ENCODE peak calls at places on chromosome 3, in five cellular contexts. D is brain microvascular endothelial cell, L is ovary, A is endothelial cell, Q is HFFc6. V is an unnamed sample.
A peak's percentile ranks its signal among the peaks of the same experiment; 100 is the strongest.

GRCh38 chr3:120622870-120623718 is 27.0 kb downstream of the NDUFB4 start:
- DNase-seq in A (no peak), L (no peak), Q (peak; percentile 99), D (peak; percentile 10), V (no peak)

GRCh38 chr3:170488802-170489201 is 70.1 kb downstream of the CLDN11 start:
- DNase-seq in Q (peak; percentile 56), L (no peak), A (no peak), D (peak; percentile 48), V (no peak)

GRCh38 chr3:105793040-105793439 is 75.8 kb downstream of the CBLB start:
- DNase-seq in L (no peak), Q (no peak), D (peak; percentile 14), A (no peak), V (no peak)

GRCh38 chr3:182117583-182117982 is 405.9 kb downstream of the SOX2 start:
- DNase-seq in Q (no peak), A (no peak), D (no peak), L (no peak), V (no peak)

GRCh38 chr3:112984485-112984884 is 6.3 kb upstream of the GTPBP8 start:
- DNase-seq in L (no peak), Q (no peak), D (no peak), A (no peak), V (no peak)

GRCh38 chr3:39639344-39640236 is 169.8 kb upstream of the MYRIP start:
- DNase-seq in A (no peak), L (no peak), Q (peak; percentile 97), D (peak; percentile 96), V (no peak)

GRCh38 chr3:112752092-112752512 is 94.6 kb downstream of the CD200R1L start:
- DNase-seq in L (no peak), Q (no peak), D (no peak), A (no peak), V (no peak)

GRCh38 chr3:72748659-72749058 is 99.6 kb downstream of the SHQ1 start:
- DNase-seq in Q (no peak), D (no peak), L (no peak), A (no peak), V (no peak)

GRCh38 chr3:14370719-14371572 is 31.5 kb upstream of the SLC6A6 start:
- DNase-seq in Q (no peak), L (no peak), D (no peak), A (no peak), V (no peak)

GRCh38 chr3:55521086-55522060 is 34.3 kb upstream of the WNT5A start:
- DNase-seq in Q (peak; percentile 45), A (no peak), D (no peak), L (no peak), V (no peak)

GRCh38 chr3:127132876-127133275 is 60.1 kb upstream of the PRR23E start:
- DNase-seq in D (no peak), L (no peak), A (no peak), Q (no peak), V (no peak)

GRCh38 chr3:23096041-23096440 is 107.1 kb upstream of the UBE2E2 start:
- DNase-seq in L (no peak), D (peak; percentile 52), Q (no peak), A (no peak), V (no peak)

GRCh38 chr3:2090512-2090911 is 8.2 kb upstream of the CNTN4 start:
- DNase-seq in L (no peak), A (no peak), Q (no peak), D (no peak), V (no peak)

GRCh38 chr3:31226331-31226730 is 306.4 kb upstream of the STT3B start:
- DNase-seq in A (no peak), L (no peak), D (no peak), Q (no peak), V (no peak)

GRCh38 chr3:82643948-82644347 is 882.5 kb upstream of the GBE1 start:
- DNase-seq in Q (no peak), D (no peak), A (peak; percentile 13), L (no peak), V (no peak)

DNA sequence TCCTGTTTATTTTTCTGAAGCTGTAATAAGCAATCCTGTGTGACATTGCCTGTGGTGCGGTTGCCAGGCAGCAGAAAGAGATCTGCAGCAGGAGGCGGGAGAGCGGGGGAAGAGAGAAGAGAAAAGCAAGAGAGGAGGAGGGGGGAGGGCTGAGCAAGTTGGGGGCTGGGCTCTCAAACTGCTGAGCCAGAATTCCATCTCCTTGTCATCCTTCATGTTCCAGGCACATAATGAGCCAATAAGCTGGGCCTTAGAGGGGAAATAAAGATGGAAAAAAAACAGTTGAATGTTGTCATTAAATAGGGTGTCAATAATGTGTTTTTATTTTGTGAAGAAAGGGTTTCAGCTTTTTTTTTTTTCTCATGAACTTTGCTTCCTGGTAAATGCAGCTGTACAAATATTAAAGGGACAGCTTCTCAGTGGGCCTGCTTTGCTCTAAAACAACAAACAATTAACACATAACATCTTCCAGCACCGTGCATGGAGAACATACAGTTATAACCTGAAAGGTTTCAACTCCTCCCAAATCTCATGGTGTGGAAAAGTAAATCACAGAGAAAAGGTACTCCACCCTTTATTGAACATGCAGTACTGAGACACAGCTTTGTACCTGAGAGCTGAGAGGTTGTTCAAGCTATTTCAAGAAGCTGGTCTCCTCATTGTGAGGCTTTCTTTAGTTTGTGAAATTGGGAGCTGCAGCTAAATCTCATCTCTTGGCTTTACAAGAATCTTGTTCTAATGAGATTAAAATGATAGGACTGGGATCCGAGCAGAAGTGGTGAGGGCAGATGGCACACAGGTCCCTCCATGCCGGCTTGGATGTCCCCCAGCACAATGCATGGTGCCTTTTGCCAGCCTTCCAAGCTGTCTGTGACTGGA is 451.1 kb upstream of the KCNMB2 start:
- DNase-seq in D (peak; percentile 92), L (peak; percentile 75), Q (no peak), A (peak; percentile 60), V (peak; percentile 81)
- TF ChIP-seq CTCF in D (no peak), L (no peak), Q (no peak), A (no peak), V (no peak)

GRCh38 chr3:11651477-11651876 is 7.8 kb upstream of the VGLL4 start:
- DNase-seq in D (no peak), L (no peak), A (no peak), Q (no peak), V (no peak)

GRCh38 chr3:11650391-11650790 is 6.7 kb upstream of the VGLL4 start:
- DNase-seq in L (no peak), Q (no peak), A (no peak), D (no peak), V (no peak)

GRCh38 chr3:11653298-11654055 is 9.8 kb upstream of the VGLL4 start:
- DNase-seq in A (no peak), L (no peak), Q (no peak), D (no peak), V (no peak)

GRCh38 chr3:11654166-11654565 is 10.5 kb upstream of the VGLL4 start:
- DNase-seq in Q (no peak), D (no peak), L (no peak), A (no peak), V (no peak)

GRCh38 chr3:11651900-11652299 is 8.2 kb upstream of the VGLL4 start:
- DNase-seq in D (no peak), L (no peak), A (no peak), Q (peak; percentile 44), V (no peak)
- TF ChIP-seq CTCF in D (no peak), L (no peak), A (peak; percentile 87), Q (peak; percentile 86), V (peak; percentile 80)

DNA sequence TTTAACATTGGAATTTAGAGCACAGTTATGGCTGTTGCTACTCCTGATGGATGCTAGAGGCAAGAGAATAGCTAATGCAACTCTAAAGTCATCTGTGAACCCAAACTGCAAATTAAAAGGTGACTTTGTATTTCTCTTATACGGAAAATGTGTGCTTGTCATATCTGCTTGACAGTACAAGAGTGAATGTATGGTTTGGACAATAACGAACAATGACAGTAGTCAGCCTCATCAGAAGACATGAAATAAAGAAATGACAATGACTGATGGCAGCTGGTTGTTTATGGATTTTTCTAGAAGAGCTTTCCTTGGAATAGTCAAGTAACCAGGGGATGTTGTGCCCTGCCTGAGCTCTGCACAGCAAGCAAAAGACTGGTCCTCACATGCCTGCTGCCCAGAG is 168.8 kb upstream of the FEZF2 start:
- DNase-seq in L (no peak), A (no peak), Q (no peak), D (no peak), V (no peak)
- TF ChIP-seq CTCF in L (no peak), A (no peak), Q (no peak), D (no peak), V (no peak)

DNA sequence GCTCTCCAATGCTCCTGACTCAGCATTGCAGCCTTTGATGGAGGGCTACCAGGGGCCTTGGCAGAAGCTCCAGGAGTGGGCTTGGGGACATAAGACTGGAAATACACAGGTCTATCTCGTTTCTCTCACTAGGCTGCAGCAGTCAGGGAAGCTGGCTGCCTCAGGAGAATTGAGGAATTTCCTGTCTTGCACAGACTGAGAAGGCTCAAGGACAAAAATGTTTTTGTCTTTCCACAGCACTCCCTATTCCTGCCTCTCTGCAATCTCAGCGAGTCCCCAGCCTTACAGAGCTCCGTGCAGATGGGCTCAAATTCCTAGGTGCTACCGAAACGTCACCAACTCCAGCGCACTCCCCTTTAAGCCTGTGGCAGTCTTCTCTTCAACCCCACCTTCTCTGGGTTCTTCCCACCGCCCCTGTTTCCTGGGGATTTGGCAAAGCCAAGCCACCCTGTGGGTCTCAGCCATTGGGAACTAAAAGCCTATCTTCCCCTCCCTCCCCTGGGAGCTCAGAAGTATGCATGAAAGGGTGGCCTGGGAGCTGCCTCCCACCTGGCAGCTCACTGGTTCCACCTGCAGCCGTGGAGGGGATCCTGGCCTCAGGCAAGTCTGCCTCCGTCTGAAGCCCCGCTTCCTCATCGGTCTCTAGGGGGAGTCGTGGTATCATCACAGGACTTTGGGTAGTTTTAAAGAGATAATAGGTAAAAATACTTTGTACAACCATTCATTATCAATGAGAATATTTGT is 322.6 kb upstream of the FRG2C start:
- DNase-seq in Q (no peak), A (peak; percentile 23), D (no peak), L (no peak), V (no peak)
- TF ChIP-seq CTCF in Q (peak; percentile 19), A (no peak), D (peak; percentile 13), L (no peak), V (no peak)

GRCh38 chr3:188153949-188154757 is at the start of gene LPP:
- DNase-seq in Q (peak; percentile 86), L (peak; percentile 84), A (peak; percentile 76), D (peak; percentile 73), V (peak; percentile 70)
- TF ChIP-seq CTCF in Q (peak; percentile 17), L (peak; percentile 5), A (no peak), D (no peak), V (no peak)

V was measured in glutamatergic neuron.